ENCODE peak calls at places on chromosomes 11 and 22, in six cellular contexts. V, E, K, O, R and A are unnamed samples. For H3K4me1 and H3K9me3, the result is how much of the 10 kb centered on the place peaks cover.

GRCh38 chr11:106998126-106998525 is 20.1 kb downstream of the GUCY1A2 start:
- DNase-seq in V (peak), E (no peak), K (no peak), O (peak), R (no peak), A (no peak)

GRCh38 chr11:36265793-36266628 is 23.2 kb downstream of the COMMD9 start:
- DNase-seq in V (peak), E (peak), K (peak), O (peak), R (no peak), A (peak)

GRCh38 chr11:128246364-128247234 is 340.8 kb downstream of the ETS1 start:
- DNase-seq in V (peak), E (no peak), K (no peak), O (peak), R (no peak), A (no peak)

GRCh38 chr11:77267910-77268309 is 33.6 kb downstream of the GDPD4 start:
- DNase-seq in V (peak), E (no peak), K (no peak), O (peak), R (no peak), A (no peak)

GRCh38 chr22:17606472-17606871 is 22.1 kb downstream of the ATP6V1E1 start:
- DNase-seq in V (peak), E (peak), K (no peak), O (peak), R (no peak), A (no peak)

GRCh38 chr11:134743809-134744195 is 331.8 kb upstream of the B3GAT1 start:
- DNase-seq in V (no peak), E (no peak), K (no peak), O (no peak), R (no peak), A (no peak)

GRCh38 chr11:783581-784015 is 6.3 kb downstream of the CEND1 start:
- DNase-seq in V (peak), E (peak), K (peak), O (peak), R (peak), A (peak)

GRCh38 chr11:92022499-92022898 is 202.1 kb upstream of the FAT3 start:
- DNase-seq in V (no peak), E (no peak), K (no peak), O (no peak), R (no peak), A (no peak)

GRCh38 chr22:37353839-37354238 is 71.5 kb downstream of the CYTH4 start:
- DNase-seq in V (no peak), E (no peak), K (no peak), O (no peak), R (no peak), A (no peak)

GRCh38 chr22:41106122-41106968 is 14.0 kb downstream of the EP300 start:
- DNase-seq in V (peak), E (no peak), K (no peak), O (peak), R (no peak), A (no peak)

GRCh38 chr22:35230839-35231584 is 26.3 kb upstream of the HMGXB4 start:
- DNase-seq in V (no peak), E (no peak), K (no peak), O (no peak), R (no peak), A (peak)

GRCh38 chr11:62433553-62434301 is 14.9 kb downstream of the SCGB1A1 start:
- DNase-seq in V (no peak), E (peak), K (no peak), O (no peak), R (no peak), A (peak)

DNA sequence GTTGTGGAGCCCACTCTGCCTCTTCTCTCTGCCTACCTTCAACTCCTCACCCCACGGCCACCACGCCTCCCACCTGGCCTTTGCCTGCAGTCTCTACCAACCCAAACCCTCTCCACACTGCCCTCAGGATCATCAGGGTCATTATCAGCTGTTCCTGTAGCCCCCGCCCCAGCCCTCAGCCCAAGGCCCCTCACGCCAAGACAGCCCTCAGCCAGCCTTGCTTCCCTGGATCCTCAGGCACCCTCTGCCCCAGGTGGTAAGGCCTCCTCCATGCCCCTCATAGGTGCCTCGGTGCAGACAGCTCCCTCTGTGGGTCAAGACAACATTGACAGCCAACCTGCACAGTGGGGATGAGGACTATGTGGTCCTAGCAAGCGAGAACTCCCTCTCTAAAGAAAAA is 1.7 kb downstream of the SBF1 start:
- DNase-seq in V (no peak), E (no peak), K (no peak), O (no peak), R (no peak), A (no peak)
- H3K4me1 ChIP-seq in V (under half), E (half or more), K (half or more), O (under half), R (half or more), A (half or more)

GRCh38 chr11:18145025-18145424 is 12.7 kb downstream of the MRGPRX3 start:
- DNase-seq in V (no peak), E (no peak), K (no peak), O (peak), R (no peak), A (no peak)

GRCh38 chr11:18145837-18146236 is 13.5 kb downstream of the MRGPRX3 start:
- DNase-seq in V (no peak), E (no peak), K (no peak), O (no peak), R (no peak), A (no peak)

GRCh38 chr11:18140145-18140544 is 7.8 kb downstream of the MRGPRX3 start:
- DNase-seq in V (no peak), E (no peak), K (no peak), O (no peak), R (no peak), A (no peak)

GRCh38 chr11:18144243-18144642 is 11.9 kb downstream of the MRGPRX3 start:
- DNase-seq in V (peak), E (no peak), K (no peak), O (no peak), R (no peak), A (no peak)
- TF ChIP-seq CTCF in V (no peak), E (no peak), K (no peak), O (no peak), R (no peak), A (no peak)

GRCh38 chr11:59400461-59401261 is 25.6 kb downstream of the OR5A2 start:
- DNase-seq in V (no peak), E (no peak), K (no peak), O (no peak), R (no peak), A (no peak)

GRCh38 chr11:59401262-59401552 is 25.0 kb downstream of the OR5A2 start:
- DNase-seq in V (no peak), E (no peak), K (no peak), O (no peak), R (no peak), A (no peak)

DNA sequence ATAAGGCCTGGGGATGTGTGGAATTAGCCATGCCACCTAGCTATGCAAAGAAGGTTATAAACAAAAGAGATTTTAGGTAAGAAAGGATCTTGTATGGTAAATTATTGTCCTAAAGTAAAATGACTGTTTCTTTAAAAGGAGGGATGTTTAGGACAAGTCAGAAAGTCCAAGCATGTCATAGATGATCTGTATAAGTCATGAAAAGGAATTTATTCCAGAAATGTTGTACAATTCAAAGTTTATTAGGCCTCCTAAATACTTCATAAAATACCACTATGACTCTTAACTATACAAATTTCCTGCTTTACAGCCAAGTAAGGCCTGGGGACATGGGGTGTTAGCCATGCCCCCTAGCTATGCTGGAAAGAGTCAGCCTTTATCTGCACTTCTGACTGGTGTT is 22.7 kb downstream of the OR5A2 start:
- DNase-seq in V (no peak), E (no peak), K (no peak), O (no peak), R (no peak), A (no peak)
- H3K9me3 ChIP-seq in V (under half), E (under half), K (under half), O (under half), R (under half), A (under half)

GRCh38 chr11:16984229-16984628 is 30.0 kb downstream of the PLEKHA7 start:
- DNase-seq in V (no peak), E (no peak), K (no peak), O (no peak), R (no peak), A (no peak)
- H3K4me1 ChIP-seq in V (under half), E (under half), K (half or more), O (under half), R (under half), A (under half)